ENCODE peak calls at places on chromosomes 5 and 9, in ten cellular contexts. W is GM18507; J is dermis microvascular lymphatic vessel endothelial cell; I is NCI-H1105; X is NCI-H446 treated with DMSO at 0.1 percent for 48 hours; E is glomerular endothelial cell; A is activated T-cell treated with anti-CD3 and anti-CD28 coated beads for 1 hour; H is activated CD4-positive, alpha-beta T cell treated with anti-CD3 and anti-CD28 coated beads, Interleukin-2, amount 50 U/mL, for 48 hours; Y is RWPE1; G is stimulated activated CD4-positive, alpha-beta T cell treated with anti-CD3 and anti-CD28 coated beads, Interleukin-15, amount 100 ng/mL, for 1 hour. K is an unnamed sample.

GRCh38 chr5:142929602-142930001 is 159.4 kb downstream of the ARHGAP26 start:
- DNase-seq in E (no peak), J (peak; percentile 51), H (no peak), X (no peak), I (no peak), A (no peak), W (no peak), G (no peak), Y (no peak), K (no peak)

GRCh38 chr9:98317134-98317857 is 61.8 kb upstream of the TBC1D2 start:
- DNase-seq in J (peak; percentile 66), Y (no peak), H (no peak), I (no peak), A (no peak), X (no peak), W (no peak), E (no peak), G (no peak), K (no peak)

GRCh38 chr5:1503301-1504243 is 20.2 kb downstream of the LPCAT1 start:
- DNase-seq in A (no peak), I (no peak), Y (no peak), J (no peak), E (no peak), X (no peak), W (no peak), G (no peak), H (no peak), K (no peak)

GRCh38 chr9:129126789-129127618 is 15.8 kb downstream of the PTPA start:
- DNase-seq in I (no peak), J (peak; percentile 47), Y (no peak), X (no peak), H (no peak), W (no peak), E (no peak), G (no peak), A (no peak), K (no peak)

GRCh38 chr5:78046006-78046405 is 248.5 kb downstream of the AP3B1 start:
- DNase-seq in E (no peak), Y (no peak), X (no peak), G (no peak), I (no peak), J (no peak), W (no peak), H (no peak), A (no peak), K (no peak)

GRCh38 chr5:133336121-133336968 is 276.0 kb downstream of the FSTL4 start:
- DNase-seq in Y (no peak), G (no peak), J (no peak), W (no peak), E (no peak), H (no peak), A (no peak), X (no peak), I (no peak), K (no peak)

GRCh38 chr9:77848897-77849296 is 182.7 kb downstream of the GNAQ start:
- DNase-seq in G (no peak), H (no peak), A (no peak), X (peak; percentile 9), J (peak; percentile 83), W (no peak), Y (peak; percentile 86), I (no peak), E (no peak), K (no peak)

GRCh38 chr5:152514827-152515397 is 109.8 kb upstream of the NMUR2 start:
- DNase-seq in E (no peak), I (peak; percentile 5), X (no peak), G (no peak), J (peak; percentile 24), Y (peak; percentile 57), A (no peak), H (no peak), W (no peak), K (no peak)